ENCODE peak calls at places on chromosomes 6 and 20, in seven cellular contexts. Q is cardiac fibroblast, P is MCF 10A, R is nephron progenitor cell, L is dorsolateral prefrontal cortex, W is GM20000, D is D721Med. N is an unnamed sample.

GRCh38 chr20:20130399-20130798 is 78.1 kb downstream of the CFAP61 start:
- DNase-seq in D (no peak), L (no peak), Q (peak), R (no peak), W (no peak), P (peak), N (no peak)

GRCh38 chr20:48196486-48196885 is 411.2 kb upstream of the SULF2 start:
- DNase-seq in Q (no peak), P (no peak), R (no peak), L (no peak), D (no peak), W (no peak), N (no peak)

GRCh38 chr6:31587791-31588777 is 2.0 kb downstream of the LST1 start:
- DNase-seq in D (no peak), P (no peak), W (peak), L (no peak), R (no peak), Q (no peak), N (no peak)

GRCh38 chr6:36914227-36914794 is 28.6 kb downstream of the C6orf89 start:
- DNase-seq in Q (peak), P (peak), D (no peak), L (no peak), R (peak), W (no peak), N (no peak)

GRCh38 chr20:24914388-24915241 is 34.5 kb upstream of the CST7 start:
- DNase-seq in D (no peak), Q (no peak), P (no peak), R (no peak), W (no peak), L (no peak), N (no peak)

GRCh38 chr6:167937948-167938911 is 59.2 kb upstream of the KIF25 start:
- DNase-seq in Q (no peak), W (no peak), D (no peak), L (no peak), P (peak), R (no peak), N (no peak)

GRCh38 chr20:57999465-58000111 is 228.9 kb downstream of the ANKRD60 start:
- DNase-seq in W (no peak), P (no peak), Q (no peak), R (no peak), D (no peak), L (peak), N (no peak)

GRCh38 chr6:72819609-72820008 is 197.7 kb downstream of the KCNQ5 start:
- DNase-seq in L (no peak), R (no peak), Q (no peak), W (no peak), P (peak), D (no peak), N (no peak)

GRCh38 chr20:51131806-51132205 is 108.9 kb upstream of the KCNG1 start:
- DNase-seq in P (no peak), D (no peak), Q (no peak), R (no peak), L (no peak), W (no peak), N (no peak)

GRCh38 chr6:149060300-149060984 is 257.1 kb upstream of the TAB2 start:
- DNase-seq in L (no peak), R (no peak), D (no peak), P (no peak), W (peak), Q (peak), N (no peak)

GRCh38 chr6:170107606-170108222 is 183.2 kb downstream of the DLL1 start:
- DNase-seq in R (no peak), L (peak), D (no peak), W (no peak), Q (no peak), P (no peak), N (peak)

GRCh38 chr6:21826031-21826430 is 232.5 kb downstream of the SOX4 start:
- DNase-seq in W (no peak), Q (peak), L (no peak), P (no peak), R (no peak), D (no peak), N (no peak)

GRCh38 chr20:19967441-19967840 is 49.7 kb upstream of the NAA20 start:
- DNase-seq in W (no peak), D (no peak), Q (no peak), P (no peak), L (no peak), R (no peak), N (no peak)

GRCh38 chr6:157615411-157615763 is 207.7 kb upstream of the SNX9 start:
- DNase-seq in P (no peak), R (no peak), W (no peak), L (no peak), D (no peak), Q (no peak), N (no peak)

GRCh38 chr20:10448270-10449156 is 13.4 kb downstream of the SLX4IP start:
- DNase-seq in W (no peak), Q (no peak), D (no peak), L (no peak), R (no peak), P (no peak), N (no peak)

GRCh38 chr6:72149715-72150114 is 263.4 kb downstream of the RIMS1 start:
- DNase-seq in P (no peak), R (no peak), L (no peak), W (no peak), Q (no peak), D (no peak), N (no peak)

GRCh38 chr6:98463038-98463437 is 371.3 kb upstream of the POU3F2 start:
- DNase-seq in W (no peak), D (no peak), L (no peak), R (no peak), P (no peak), Q (no peak), N (no peak)

GRCh38 chr20:15220778-15221565 is 883.6 kb upstream of the FLRT3 start:
- DNase-seq in R (no peak), Q (peak), D (no peak), P (peak), L (no peak), W (no peak), N (no peak)

GRCh38 chr6:27474172-27474465 is 1.2 kb upstream of the ZNF184 start:
- DNase-seq in Q (no peak), R (no peak), W (no peak), D (no peak), L (no peak), P (no peak), N (no peak)

GRCh38 chr6:35977308-35977707 is 47.1 kb downstream of the SLC26A8 start:
- DNase-seq in R (no peak), P (no peak), D (no peak), Q (no peak), L (no peak), W (no peak), N (no peak)

GRCh38 chr20:31573555-31574295 is 31.4 kb upstream of the ID1 start:
- DNase-seq in W (no peak), R (no peak), D (no peak), Q (no peak), L (no peak), P (peak), N (no peak)

GRCh38 chr20:1062334-1063015 is 55.9 kb upstream of the PSMF1 start:
- DNase-seq in Q (no peak), D (no peak), L (no peak), R (no peak), W (no peak), P (no peak), N (no peak)

GRCh38 chr6:163860194-163861081 is 445.9 kb downstream of the QKI start:
- DNase-seq in L (no peak), P (no peak), W (no peak), D (no peak), R (peak), Q (peak), N (no peak)

GRCh38 chr6:36290668-36291620 is 21.1 kb downstream of the PNPLA1 start:
- DNase-seq in W (no peak), P (peak), R (no peak), L (no peak), Q (peak), D (no peak), N (no peak)

GRCh38 chr6:157627195-157627966 is 195.7 kb upstream of the SNX9 start:
- DNase-seq in L (no peak), W (no peak), D (no peak), P (no peak), Q (no peak), R (no peak), N (no peak)

GRCh38 chr6:105713474-105714118 is 310.7 kb upstream of the PREP start:
- DNase-seq in R (no peak), L (no peak), Q (peak), D (no peak), W (no peak), P (peak), N (no peak)

GRCh38 chr6:30740993-30741784 is 1.3 kb downstream of the FLOT1 start:
- DNase-seq in L (no peak), W (no peak), R (no peak), D (no peak), P (no peak), Q (peak), N (no peak)

GRCh38 chr6:123519191-123519510 is 117.6 kb downstream of the TRDN start:
- DNase-seq in Q (no peak), W (no peak), D (no peak), L (no peak), P (no peak), R (no peak), N (no peak)

GRCh38 chr20:47540443-47541354 is 39.0 kb downstream of the NCOA3 start:
- DNase-seq in P (no peak), W (peak), R (no peak), L (no peak), Q (peak), D (no peak), N (no peak)

GRCh38 chr6:24818346-24818745 is 19.6 kb upstream of the ARMH2 start:
- DNase-seq in Q (no peak), L (no peak), R (no peak), W (no peak), D (no peak), P (no peak), N (no peak)

GRCh38 chr6:152301021-152301805 is 335.9 kb downstream of the SYNE1 start:
- DNase-seq in L (no peak), P (no peak), Q (peak), R (no peak), D (no peak), W (no peak), N (no peak)

GRCh38 chr6:118370722-118371121 is 177.4 kb upstream of the PLN start:
- DNase-seq in R (no peak), D (no peak), L (no peak), P (no peak), Q (no peak), W (no peak), N (no peak)

GRCh38 chr6:40972814-40973213 is 66.2 kb downstream of the UNC5CL start:
- DNase-seq in D (no peak), Q (no peak), L (no peak), W (no peak), R (no peak), P (no peak), N (no peak)

GRCh38 chr6:53287336-53288225 is 61.2 kb downstream of the ELOVL5 start:
- DNase-seq in L (no peak), P (no peak), R (no peak), Q (peak), D (no peak), W (no peak), N (no peak)

GRCh38 chr6:21914121-21914973 is 320.8 kb downstream of the SOX4 start:
- DNase-seq in Q (peak), D (no peak), L (no peak), P (peak), R (no peak), W (peak), N (no peak)

GRCh38 chr20:56428388-56428787 is 16.3 kb downstream of the CASS4 start:
- DNase-seq in W (no peak), Q (no peak), P (no peak), R (no peak), L (no peak), D (no peak), N (no peak)

GRCh38 chr6:113732384-113732966 is 124.7 kb upstream of the MARCKS start:
- DNase-seq in L (no peak), Q (peak), R (peak), W (no peak), D (no peak), P (peak), N (no peak)
- TF ChIP-seq CTCF in L (no peak), Q (peak), R (no peak), W (no peak), D (no peak), P (no peak), N (peak)

DNA sequence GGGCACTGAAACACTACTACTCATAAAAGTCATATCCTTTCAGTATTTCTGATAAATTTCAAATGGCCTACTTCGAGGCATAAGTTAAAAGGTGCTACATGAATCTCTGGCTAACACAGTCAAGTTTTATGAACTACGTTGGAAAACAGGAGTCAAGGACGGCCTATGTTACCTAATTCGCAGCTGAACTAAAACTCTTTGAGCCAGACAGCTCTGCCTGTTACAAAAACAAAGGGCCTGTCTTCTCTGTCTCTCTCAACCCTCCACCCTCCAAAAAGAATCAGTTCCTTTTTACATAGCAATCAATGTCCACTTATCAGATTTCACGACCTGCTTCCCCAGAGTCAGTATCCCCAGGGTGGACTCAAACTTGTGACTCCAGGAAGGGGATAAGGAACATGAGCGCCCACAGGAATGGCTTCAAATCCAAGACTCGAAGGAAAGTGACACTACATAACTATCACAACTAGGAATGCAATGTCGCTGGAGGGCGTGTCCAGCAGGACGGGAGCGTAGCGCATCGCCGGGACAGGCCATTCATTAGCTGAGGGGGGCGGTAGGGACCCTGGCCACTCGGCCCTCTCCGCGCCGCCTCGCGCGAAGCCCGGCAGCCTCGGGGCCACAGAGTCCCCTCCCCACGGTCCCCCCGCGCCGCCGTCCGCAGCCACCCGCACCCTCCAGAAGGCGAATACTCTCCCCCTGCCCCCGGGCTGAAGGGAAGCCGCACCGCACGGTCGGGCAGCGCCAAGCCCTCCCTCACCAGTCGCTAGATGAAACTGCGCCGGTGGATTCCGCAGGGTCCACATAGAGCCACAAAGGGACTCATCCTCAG is 526 bp downstream of the IBTK start:
- DNase-seq in L (peak), P (peak), Q (peak), D (no peak), W (peak), R (peak), N (no peak)
- TF ChIP-seq CTCF in L (no peak), P (no peak), Q (no peak), D (no peak), W (no peak), R (no peak), N (peak)

DNA sequence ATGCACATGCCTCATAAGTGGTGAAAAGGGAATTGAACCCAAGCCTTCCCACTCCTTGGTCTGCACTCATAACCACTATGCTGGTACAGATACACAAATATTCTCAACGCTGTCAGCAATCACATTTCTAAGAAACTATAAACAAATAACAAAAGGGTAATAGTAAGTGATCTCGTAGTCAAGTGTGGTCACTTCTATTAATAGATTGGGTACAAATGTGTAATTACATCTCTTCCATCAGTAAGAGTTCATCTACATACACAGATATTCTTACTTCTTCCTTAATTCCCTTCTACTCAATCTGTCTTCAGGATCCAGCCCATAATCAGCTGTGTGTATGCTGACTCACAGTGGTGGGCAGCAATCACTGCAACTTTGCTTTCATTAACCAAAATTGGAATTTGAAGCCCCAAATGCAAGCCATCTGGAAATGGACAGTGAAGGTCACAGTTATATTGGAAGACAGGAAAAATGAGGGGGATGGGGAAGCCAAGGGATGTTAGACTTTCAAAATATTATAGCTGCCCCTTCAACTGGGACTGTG is 6.7 kb downstream of the PRSS35 start:
- DNase-seq in P (peak), R (no peak), Q (peak), D (no peak), W (no peak), L (no peak), N (no peak)
- TF ChIP-seq CTCF in P (no peak), R (no peak), Q (peak), D (peak), W (no peak), L (peak), N (peak)

GRCh38 chr6:57021086-57021720 is 25.3 kb upstream of the KIAA1586 start:
- DNase-seq in Q (peak), R (peak), L (no peak), D (no peak), P (peak), W (peak), N (no peak)
- TF ChIP-seq CTCF in Q (peak), R (peak), L (peak), D (peak), P (peak), W (peak), N (peak)

GRCh38 chr6:39303425-39304153 is 10.6 kb downstream of the KCNK17 start:
- DNase-seq in P (no peak), R (no peak), D (no peak), Q (no peak), L (no peak), W (no peak), N (no peak)
- TF ChIP-seq CTCF in P (no peak), R (no peak), D (no peak), Q (no peak), L (no peak), W (no peak), N (peak)

GRCh38 chr6:130134594-130134993 is 88.2 kb downstream of the SAMD3 start:
- DNase-seq in L (no peak), D (no peak), P (no peak), W (no peak), Q (no peak), R (no peak), N (no peak)
- TF ChIP-seq CTCF in L (no peak), D (peak), P (no peak), W (no peak), Q (no peak), R (no peak), N (no peak)